ENCODE peak calls at places on chromosome 20, in nine cellular contexts. One of them, this sample, is unnamed.

GRCh38 chr20:34527016-34527415 is 10.8 kb downstream of the DYNLRB1 start:
- DNase-seq in right lobe of liver: no peak
- DNase-seq in OCI-LY7: no peak
- DNase-seq in esophagus muscularis mucosa: no peak
- DNase-seq in H1: no peak
- DNase-seq in body of pancreas: no peak
- DNase-seq in mammary epithelial cell: no peak
- DNase-seq in upper lobe of left lung: no peak
- DNase-seq in RWPE1: no peak
- DNase-seq in this sample: no peak

GRCh38 chr20:9989066-9989724 is 45.6 kb upstream of the ANKEF1 start:
- DNase-seq in right lobe of liver: no peak
- DNase-seq in OCI-LY7: no peak
- DNase-seq in esophagus muscularis mucosa: no peak
- DNase-seq in H1: no peak
- DNase-seq in body of pancreas: no peak
- DNase-seq in mammary epithelial cell: peak
- DNase-seq in upper lobe of left lung: no peak
- DNase-seq in RWPE1: no peak
- DNase-seq in this sample: no peak

GRCh38 chr20:846894-847278 is 13.4 kb downstream of the FAM110A start:
- DNase-seq in right lobe of liver: no peak
- DNase-seq in OCI-LY7: peak
- DNase-seq in esophagus muscularis mucosa: no peak
- DNase-seq in H1: no peak
- DNase-seq in body of pancreas: no peak
- DNase-seq in mammary epithelial cell: no peak
- DNase-seq in upper lobe of left lung: peak
- DNase-seq in RWPE1: no peak
- DNase-seq in this sample: peak

GRCh38 chr20:6058684-6059295 is 4.9 kb upstream of the LRRN4 start:
- DNase-seq in right lobe of liver: no peak
- DNase-seq in OCI-LY7: no peak
- DNase-seq in esophagus muscularis mucosa: no peak
- DNase-seq in H1: no peak
- DNase-seq in body of pancreas: peak
- DNase-seq in mammary epithelial cell: no peak
- DNase-seq in upper lobe of left lung: peak
- DNase-seq in RWPE1: no peak
- DNase-seq in this sample: no peak

GRCh38 chr20:1323256-1323655 is 5.7 kb downstream of the SDCBP2 start:
- DNase-seq in right lobe of liver: no peak
- DNase-seq in OCI-LY7: no peak
- DNase-seq in esophagus muscularis mucosa: no peak
- DNase-seq in H1: no peak
- DNase-seq in body of pancreas: no peak
- DNase-seq in mammary epithelial cell: no peak
- DNase-seq in upper lobe of left lung: no peak
- DNase-seq in RWPE1: no peak
- DNase-seq in this sample: no peak

GRCh38 chr20:2749343-2749950 is 51.0 kb downstream of the CPXM1 start:
- DNase-seq in right lobe of liver: no peak
- DNase-seq in OCI-LY7: no peak
- DNase-seq in esophagus muscularis mucosa: no peak
- DNase-seq in H1: peak
- DNase-seq in body of pancreas: no peak
- DNase-seq in mammary epithelial cell: no peak
- DNase-seq in upper lobe of left lung: no peak
- DNase-seq in RWPE1: no peak
- DNase-seq in this sample: no peak

GRCh38 chr20:19761853-19762252 is 3.8 kb downstream of the RIN2 start:
- DNase-seq in right lobe of liver: no peak
- DNase-seq in OCI-LY7: no peak
- DNase-seq in esophagus muscularis mucosa: no peak
- DNase-seq in H1: no peak
- DNase-seq in body of pancreas: no peak
- DNase-seq in mammary epithelial cell: no peak
- DNase-seq in upper lobe of left lung: peak
- DNase-seq in RWPE1: no peak
- DNase-seq in this sample: no peak

GRCh38 chr20:43448748-43449535 is 8.8 kb upstream of the SRSF6 start:
- DNase-seq in right lobe of liver: no peak
- DNase-seq in OCI-LY7: peak
- DNase-seq in esophagus muscularis mucosa: no peak
- DNase-seq in H1: peak
- DNase-seq in body of pancreas: peak
- DNase-seq in mammary epithelial cell: peak
- DNase-seq in upper lobe of left lung: peak
- DNase-seq in RWPE1: peak
- DNase-seq in this sample: peak

GRCh38 chr20:20037960-20038359 is 14.3 kb downstream of the CRNKL1 start:
- DNase-seq in right lobe of liver: no peak
- DNase-seq in OCI-LY7: no peak
- DNase-seq in esophagus muscularis mucosa: no peak
- DNase-seq in H1: no peak
- DNase-seq in body of pancreas: no peak
- DNase-seq in mammary epithelial cell: no peak
- DNase-seq in upper lobe of left lung: no peak
- DNase-seq in RWPE1: no peak
- DNase-seq in this sample: no peak

GRCh38 chr20:24589845-24590192 is 120.4 kb downstream of the SYNDIG1 start:
- DNase-seq in right lobe of liver: no peak
- DNase-seq in OCI-LY7: no peak
- DNase-seq in esophagus muscularis mucosa: no peak
- DNase-seq in H1: peak
- DNase-seq in body of pancreas: no peak
- DNase-seq in mammary epithelial cell: no peak
- DNase-seq in upper lobe of left lung: no peak
- DNase-seq in RWPE1: no peak
- DNase-seq in this sample: no peak

GRCh38 chr20:59020938-59021551 is 1.8 kb downstream of the TUBB1 start:
- DNase-seq in right lobe of liver: no peak
- DNase-seq in OCI-LY7: no peak
- DNase-seq in esophagus muscularis mucosa: no peak
- DNase-seq in H1: no peak
- DNase-seq in body of pancreas: no peak
- DNase-seq in mammary epithelial cell: peak
- DNase-seq in upper lobe of left lung: no peak
- DNase-seq in RWPE1: peak
- DNase-seq in this sample: no peak

GRCh38 chr20:48156521-48156920 is 371.2 kb upstream of the SULF2 start:
- DNase-seq in right lobe of liver: no peak
- DNase-seq in OCI-LY7: no peak
- DNase-seq in esophagus muscularis mucosa: no peak
- DNase-seq in H1: no peak
- DNase-seq in body of pancreas: no peak
- DNase-seq in mammary epithelial cell: peak
- DNase-seq in upper lobe of left lung: no peak
- DNase-seq in RWPE1: no peak
- DNase-seq in this sample: no peak

GRCh38 chr20:16007978-16008377 is 565.3 kb downstream of the KIF16B start:
- DNase-seq in right lobe of liver: no peak
- DNase-seq in OCI-LY7: no peak
- DNase-seq in esophagus muscularis mucosa: no peak
- DNase-seq in H1: no peak
- DNase-seq in body of pancreas: no peak
- DNase-seq in mammary epithelial cell: no peak
- DNase-seq in upper lobe of left lung: no peak
- DNase-seq in RWPE1: no peak
- DNase-seq in this sample: no peak
- TF ChIP-seq CTCF in right lobe of liver: no peak
- TF ChIP-seq CTCF in OCI-LY7: peak
- TF ChIP-seq CTCF in esophagus muscularis mucosa: no peak
- TF ChIP-seq CTCF in H1: no peak
- TF ChIP-seq CTCF in body of pancreas: no peak
- TF ChIP-seq CTCF in mammary epithelial cell: no peak
- TF ChIP-seq CTCF in upper lobe of left lung: no peak
- TF ChIP-seq CTCF in RWPE1: no peak
- TF ChIP-seq CTCF in this sample: no peak

GRCh38 chr20:45419188-45420091 is 3.5 kb downstream of the PIGT start:
- DNase-seq in right lobe of liver: no peak
- DNase-seq in OCI-LY7: peak
- DNase-seq in esophagus muscularis mucosa: no peak
- DNase-seq in H1: peak
- DNase-seq in body of pancreas: peak
- DNase-seq in mammary epithelial cell: peak
- DNase-seq in upper lobe of left lung: peak
- DNase-seq in RWPE1: peak
- DNase-seq in this sample: no peak

GRCh38 chr20:45412653-45413052 is 3.3 kb upstream of the PIGT start:
- DNase-seq in right lobe of liver: no peak
- DNase-seq in OCI-LY7: no peak
- DNase-seq in esophagus muscularis mucosa: no peak
- DNase-seq in H1: no peak
- DNase-seq in body of pancreas: no peak
- DNase-seq in mammary epithelial cell: no peak
- DNase-seq in upper lobe of left lung: no peak
- DNase-seq in RWPE1: no peak
- DNase-seq in this sample: no peak

GRCh38 chr20:45413479-45413878 is 2.5 kb upstream of the PIGT start:
- DNase-seq in right lobe of liver: no peak
- DNase-seq in OCI-LY7: no peak
- DNase-seq in esophagus muscularis mucosa: no peak
- DNase-seq in H1: no peak
- DNase-seq in body of pancreas: no peak
- DNase-seq in mammary epithelial cell: no peak
- DNase-seq in upper lobe of left lung: no peak
- DNase-seq in RWPE1: no peak
- DNase-seq in this sample: no peak

GRCh38 chr20:45416917-45417316 is 976 bp downstream of the PIGT start:
- DNase-seq in right lobe of liver: no peak
- DNase-seq in OCI-LY7: peak
- DNase-seq in esophagus muscularis mucosa: no peak
- DNase-seq in H1: no peak
- DNase-seq in body of pancreas: no peak
- DNase-seq in mammary epithelial cell: no peak
- DNase-seq in upper lobe of left lung: no peak
- DNase-seq in RWPE1: no peak
- DNase-seq in this sample: no peak

DNA sequence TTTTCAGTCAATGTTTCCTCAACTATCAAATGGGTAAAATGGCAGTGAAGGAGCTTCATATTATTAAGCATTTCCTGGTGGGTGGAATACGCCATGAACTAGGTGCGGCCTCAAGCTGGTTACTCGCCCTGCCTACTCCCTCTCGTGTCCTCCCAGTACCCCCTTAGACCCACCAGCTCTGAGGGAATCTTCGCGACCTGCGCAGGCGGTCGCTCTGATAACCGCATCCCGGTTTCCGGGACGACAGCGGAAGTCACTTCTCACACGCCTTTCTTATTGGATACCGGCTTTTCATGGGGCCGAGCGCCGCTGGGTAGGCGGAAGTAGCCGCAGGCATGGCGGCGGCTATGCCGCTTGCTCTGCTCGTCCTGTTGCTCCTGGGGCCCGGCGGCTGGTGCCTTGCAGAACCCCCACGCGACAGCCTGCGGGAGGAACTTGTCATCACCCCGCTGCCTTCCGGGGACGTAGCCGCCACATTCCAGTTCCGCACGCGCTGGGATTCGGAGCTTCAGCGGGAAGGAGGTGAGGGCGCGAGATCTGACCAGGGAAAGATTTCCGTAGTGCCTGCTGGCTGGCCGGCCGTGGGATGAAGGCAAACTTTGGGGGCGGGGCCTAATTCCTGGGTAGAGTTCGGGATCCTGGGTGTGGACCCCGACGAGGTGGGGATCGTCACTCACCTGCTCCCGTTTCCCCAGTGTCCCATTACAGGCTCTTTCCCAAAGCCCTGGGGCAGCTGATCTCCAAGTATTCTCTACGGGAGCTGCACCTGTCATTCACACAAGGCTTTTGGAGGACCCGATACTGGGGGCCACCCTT is at the start of gene PIGT:
- DNase-seq in right lobe of liver: peak
- DNase-seq in OCI-LY7: peak
- DNase-seq in esophagus muscularis mucosa: peak
- DNase-seq in H1: peak
- DNase-seq in body of pancreas: peak
- DNase-seq in mammary epithelial cell: peak
- DNase-seq in upper lobe of left lung: peak
- DNase-seq in RWPE1: peak
- DNase-seq in this sample: peak
- H3K27ac ChIP-seq in right lobe of liver: no peak
- H3K27ac ChIP-seq in OCI-LY7: peak
- H3K27ac ChIP-seq in esophagus muscularis mucosa: peak
- H3K27ac ChIP-seq in H1: peak
- H3K27ac ChIP-seq in body of pancreas: peak
- H3K27ac ChIP-seq in mammary epithelial cell: peak
- H3K27ac ChIP-seq in upper lobe of left lung: peak
- H3K27ac ChIP-seq in RWPE1: peak
- H3K27ac ChIP-seq in this sample: peak

GRCh38 chr20:56941101-56941686 is 312.1 kb downstream of the TFAP2C start:
- DNase-seq in right lobe of liver: no peak
- DNase-seq in OCI-LY7: no peak
- DNase-seq in esophagus muscularis mucosa: no peak
- DNase-seq in H1: no peak
- DNase-seq in body of pancreas: no peak
- DNase-seq in mammary epithelial cell: no peak
- DNase-seq in upper lobe of left lung: no peak
- DNase-seq in RWPE1: no peak
- DNase-seq in this sample: no peak

GRCh38 chr20:56944546-56944945 is 315.4 kb downstream of the TFAP2C start:
- DNase-seq in right lobe of liver: no peak
- DNase-seq in OCI-LY7: no peak
- DNase-seq in esophagus muscularis mucosa: no peak
- DNase-seq in H1: no peak
- DNase-seq in body of pancreas: no peak
- DNase-seq in mammary epithelial cell: no peak
- DNase-seq in upper lobe of left lung: no peak
- DNase-seq in RWPE1: no peak
- DNase-seq in this sample: no peak

GRCh38 chr20:56943946-56944345 is 314.8 kb downstream of the TFAP2C start:
- DNase-seq in right lobe of liver: no peak
- DNase-seq in OCI-LY7: no peak
- DNase-seq in esophagus muscularis mucosa: no peak
- DNase-seq in H1: no peak
- DNase-seq in body of pancreas: no peak
- DNase-seq in mammary epithelial cell: no peak
- DNase-seq in upper lobe of left lung: no peak
- DNase-seq in RWPE1: no peak
- DNase-seq in this sample: no peak

GRCh38 chr20:56945901-56946300 is 316.8 kb downstream of the TFAP2C start:
- DNase-seq in right lobe of liver: no peak
- DNase-seq in OCI-LY7: no peak
- DNase-seq in esophagus muscularis mucosa: no peak
- DNase-seq in H1: no peak
- DNase-seq in body of pancreas: no peak
- DNase-seq in mammary epithelial cell: no peak
- DNase-seq in upper lobe of left lung: no peak
- DNase-seq in RWPE1: no peak
- DNase-seq in this sample: no peak

GRCh38 chr20:56945057-56945456 is 316.0 kb downstream of the TFAP2C start:
- DNase-seq in right lobe of liver: no peak
- DNase-seq in OCI-LY7: peak
- DNase-seq in esophagus muscularis mucosa: no peak
- DNase-seq in H1: no peak
- DNase-seq in body of pancreas: peak
- DNase-seq in mammary epithelial cell: no peak
- DNase-seq in upper lobe of left lung: no peak
- DNase-seq in RWPE1: peak
- DNase-seq in this sample: no peak
- TF ChIP-seq CTCF in right lobe of liver: no peak
- TF ChIP-seq CTCF in OCI-LY7: peak
- TF ChIP-seq CTCF in esophagus muscularis mucosa: no peak
- TF ChIP-seq CTCF in H1: no peak
- TF ChIP-seq CTCF in body of pancreas: peak
- TF ChIP-seq CTCF in mammary epithelial cell: no peak
- TF ChIP-seq CTCF in upper lobe of left lung: no peak
- TF ChIP-seq CTCF in RWPE1: no peak
- TF ChIP-seq CTCF in this sample: no peak

GRCh38 chr20:63453029-63453523 is 19.4 kb downstream of the KCNQ2 start:
- DNase-seq in right lobe of liver: no peak
- DNase-seq in OCI-LY7: no peak
- DNase-seq in esophagus muscularis mucosa: no peak
- DNase-seq in H1: no peak
- DNase-seq in body of pancreas: no peak
- DNase-seq in mammary epithelial cell: no peak
- DNase-seq in upper lobe of left lung: no peak
- DNase-seq in RWPE1: no peak
- DNase-seq in this sample: no peak
- H3K27ac ChIP-seq in right lobe of liver: no peak
- H3K27ac ChIP-seq in OCI-LY7: no peak
- H3K27ac ChIP-seq in esophagus muscularis mucosa: no peak
- H3K27ac ChIP-seq in H1: no peak
- H3K27ac ChIP-seq in body of pancreas: no peak
- H3K27ac ChIP-seq in mammary epithelial cell: no peak
- H3K27ac ChIP-seq in upper lobe of left lung: no peak
- H3K27ac ChIP-seq in RWPE1: peak
- H3K27ac ChIP-seq in this sample: no peak